ENCODE peak calls at places on chromosomes 7 and 10, in five cellular contexts. C is H9, Q is H1, S is mesenchymal stem cell, D is trophoblast cell. Y is an unnamed sample.

GRCh38 chr10:94103902-94104301 is 110.2 kb downstream of the PLCE1 start:
- DNase-seq in C (no peak), Q (no peak), S (peak; percentile 95), D (no peak), Y (no peak)

GRCh38 chr7:136302049-136302448 is 324.9 kb upstream of the MTPN start:
- DNase-seq in C (no peak), Q (no peak), S (no peak), D (no peak), Y (no peak)

GRCh38 chr7:159032310-159032709 is 112.4 kb downstream of the VIPR2 start:
- DNase-seq in C (no peak), Q (no peak), S (no peak), D (no peak), Y (no peak)

GRCh38 chr7:98196706-98197605 is 14.3 kb upstream of the BHLHA15 start:
- DNase-seq in C (no peak), Q (no peak), S (no peak), D (no peak), Y (no peak)

GRCh38 chr10:75105576-75106197 is 5.8 kb upstream of the SAMD8 start:
- DNase-seq in C (no peak), Q (no peak), S (no peak), D (no peak), Y (no peak)

GRCh38 chr7:13047061-13047460 is 359.6 kb downstream of the ARL4A start:
- DNase-seq in C (no peak), Q (no peak), S (no peak), D (no peak), Y (no peak)

GRCh38 chr10:102352066-102352715 is 43.3 kb upstream of the NFKB2 start:
- DNase-seq in C (peak; percentile 55), Q (no peak), S (peak; percentile 68), D (peak; percentile 66), Y (peak; percentile 68)

GRCh38 chr7:157516911-157517781 is 180.3 kb downstream of the DNAJB6 start:
- DNase-seq in C (no peak), Q (no peak), S (no peak), D (no peak), Y (no peak)

GRCh38 chr7:108404509-108405435 is 51.5 kb downstream of the NRCAM start:
- DNase-seq in C (no peak), Q (no peak), S (no peak), D (peak; percentile 29), Y (no peak)

GRCh38 chr10:70905071-70906021 is 17.0 kb upstream of the PCBD1 start:
- DNase-seq in C (no peak), Q (no peak), S (no peak), D (no peak), Y (no peak)

GRCh38 chr7:34190299-34190698 is 285.0 kb downstream of the BMPER start:
- DNase-seq in C (no peak), Q (no peak), S (no peak), D (no peak), Y (no peak)

GRCh38 chr7:12643001-12643400 is 44.4 kb upstream of the ARL4A start:
- DNase-seq in C (no peak), Q (no peak), S (no peak), D (no peak), Y (no peak)

GRCh38 chr7:28872226-28872625 is 85.9 kb downstream of the TRIL start:
- DNase-seq in C (no peak), Q (no peak), S (no peak), D (no peak), Y (no peak)

GRCh38 chr10:114328278-114328812 is 76.0 kb downstream of the AFAP1L2 start:
- DNase-seq in C (no peak), Q (no peak), S (no peak), D (no peak), Y (no peak)

GRCh38 chr7:82360591-82361386 is 82.8 kb downstream of the CACNA2D1 start:
- DNase-seq in C (no peak), Q (no peak), S (no peak), D (no peak), Y (no peak)

GRCh38 chr10:131899695-131900349 is 986 bp upstream of the PPP2R2D start:
- DNase-seq in C (no peak), Q (no peak), S (peak; percentile 30), D (no peak), Y (no peak)

GRCh38 chr7:106757846-106758245 is 96.9 kb upstream of the CCDC71L start:
- DNase-seq in C (no peak), Q (no peak), S (no peak), D (no peak), Y (no peak)

GRCh38 chr7:139731802-139732470 is 45.9 kb downstream of the HIPK2 start:
- DNase-seq in C (no peak), Q (no peak), S (peak; percentile 95), D (peak; percentile 86), Y (no peak)

GRCh38 chr10:80708808-80709207 is 171.1 kb downstream of the SH2D4B start:
- DNase-seq in C (no peak), Q (no peak), S (no peak), D (no peak), Y (no peak)

GRCh38 chr10:99676435-99676834 is 17.1 kb downstream of the ENTPD7 start:
- DNase-seq in C (no peak), Q (no peak), S (peak; percentile 27), D (peak; percentile 22), Y (no peak)

GRCh38 chr10:115762029-115762428 is 511.0 kb downstream of the GFRA1 start:
- DNase-seq in C (no peak), Q (no peak), S (no peak), D (no peak), Y (no peak)

GRCh38 chr10:71312840-71313789 is 5.9 kb upstream of the SLC29A3 start:
- DNase-seq in C (no peak), Q (no peak), S (no peak), D (no peak), Y (no peak)

GRCh38 chr10:110753462-110753861 is 109.3 kb downstream of the RBM20 start:
- DNase-seq in C (no peak), Q (no peak), S (no peak), D (no peak), Y (no peak)

GRCh38 chr10:32650246-32650655 is 204.3 kb downstream of the CCDC7 start:
- DNase-seq in C (no peak), Q (no peak), S (no peak), D (peak; percentile 18), Y (no peak)

GRCh38 chr7:30702200-30702599 is 19.9 kb upstream of the CRHR2 start:
- DNase-seq in C (peak; percentile 41), Q (no peak), S (no peak), D (peak; percentile 33), Y (no peak)

GRCh38 chr10:28807760-28808613 is 130.7 kb downstream of the BAMBI start:
- DNase-seq in C (no peak), Q (no peak), S (peak; percentile 74), D (no peak), Y (no peak)

GRCh38 chr10:48296699-48297098 is 9.8 kb upstream of the MAPK8 start:
- DNase-seq in C (no peak), Q (no peak), S (no peak), D (no peak), Y (no peak)

GRCh38 chr10:116767235-116767634 is 24.9 kb upstream of the HSPA12A start:
- DNase-seq in C (no peak), Q (no peak), S (peak; percentile 29), D (no peak), Y (no peak)

GRCh38 chr7:96120856-96121255 is 201.0 kb downstream of the SLC25A13 start:
- DNase-seq in C (no peak), Q (no peak), S (no peak), D (no peak), Y (no peak)

GRCh38 chr10:11294831-11295230 is 277.2 kb downstream of the CELF2 start:
- DNase-seq in C (no peak), Q (no peak), S (no peak), D (no peak), Y (no peak)

GRCh38 chr10:1299041-1299726 is 243.0 kb downstream of the WDR37 start:
- DNase-seq in C (no peak), Q (no peak), S (no peak), D (no peak), Y (no peak)

GRCh38 chr7:34281260-34281659 is 375.9 kb downstream of the BMPER start:
- DNase-seq in C (no peak), Q (no peak), S (no peak), D (peak; percentile 46), Y (no peak)

GRCh38 chr10:6833458-6834011 is 253.5 kb upstream of the PRKCQ start:
- DNase-seq in C (no peak), Q (no peak), S (no peak), D (no peak), Y (no peak)

GRCh38 chr10:133141963-133142350 is 18.1 kb upstream of the KNDC1 start:
- DNase-seq in C (peak; percentile 27), Q (no peak), S (no peak), D (no peak), Y (no peak)

GRCh38 chr10:133143200-133143533 is 16.9 kb upstream of the KNDC1 start:
- DNase-seq in C (peak; percentile 24), Q (no peak), S (no peak), D (no peak), Y (no peak)

GRCh38 chr10:133141144-133141962 is 18.7 kb upstream of the KNDC1 start:
- DNase-seq in C (peak; percentile 25), Q (no peak), S (no peak), D (no peak), Y (no peak)

GRCh38 chr10:133143546-133143945 is 16.5 kb upstream of the KNDC1 start:
- DNase-seq in C (no peak), Q (no peak), S (no peak), D (no peak), Y (no peak)

GRCh38 chr10:133142523-133143199 is 17.4 kb upstream of the KNDC1 start:
- DNase-seq in C (peak; percentile 45), Q (no peak), S (no peak), D (no peak), Y (no peak)
- H2BK12ac ChIP-seq in C (no peak overlapping the region), Q (peak overlapping the region; percentile 68), S (no peak overlapping the region), D (no peak overlapping the region), Y (no peak overlapping the region)

GRCh38 chr7:46544396-46545008 is 623.4 kb upstream of the IGFBP3 start:
- DNase-seq in C (no peak), Q (no peak), S (peak; percentile 93), D (peak; percentile 70), Y (no peak)
- H2BK5ac ChIP-seq in C (no peak overlapping the region), Q (no peak overlapping the region), S (no peak overlapping the region), D (no peak overlapping the region), Y (no peak overlapping the region)

GRCh38 chr10:96276831-96277230 is 5.5 kb upstream of the BLNK start:
- DNase-seq in C (no peak), Q (no peak), S (no peak), D (no peak), Y (no peak)
- H2BK12ac ChIP-seq in C (no peak overlapping the region), Q (no peak overlapping the region), S (no peak overlapping the region), D (no peak overlapping the region), Y (no peak overlapping the region)

DNA sequence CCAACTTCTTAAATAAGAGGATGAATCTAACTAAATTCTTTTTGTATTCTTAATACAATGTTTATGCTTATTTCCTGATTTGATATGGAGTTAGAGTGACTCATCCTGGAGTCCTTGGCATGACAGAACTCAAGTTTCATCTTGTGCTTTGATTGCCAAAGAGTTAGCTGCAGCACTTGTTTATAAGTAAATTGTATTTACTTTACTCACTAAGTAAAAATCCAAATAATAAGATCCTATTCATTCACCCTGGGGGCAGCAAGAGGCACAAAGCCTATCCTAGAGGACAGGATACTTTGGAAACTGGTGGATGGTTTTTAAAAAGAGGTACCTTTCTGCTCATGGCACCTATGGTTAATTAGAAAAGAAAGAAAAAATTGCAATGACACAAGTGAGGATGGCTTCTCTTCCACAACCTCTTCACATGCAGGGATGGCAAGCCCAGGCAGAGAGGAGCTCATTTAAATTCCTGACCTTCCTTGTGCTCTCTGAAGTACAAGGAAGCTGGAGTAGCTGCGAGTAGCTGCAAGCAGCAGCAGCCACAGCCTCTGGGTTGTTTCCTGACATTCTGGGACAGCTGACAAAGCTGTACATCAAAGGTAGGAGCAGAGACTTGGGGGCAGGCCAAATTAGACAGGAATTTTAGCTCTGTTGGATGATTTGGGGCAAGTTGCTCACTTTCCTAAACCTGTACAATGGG is 28.5 kb upstream of the CROT start:
- DNase-seq in C (no peak), Q (no peak), S (peak; percentile 88), D (peak; percentile 54), Y (no peak)
- H2BK5ac ChIP-seq in C (no peak overlapping the region), Q (no peak overlapping the region), S (no peak overlapping the region), D (no peak overlapping the region), Y (no peak overlapping the region)